ENCODE peak calls at places on chromosomes 4 and X, in four cellular contexts. One of them, this sample, is unnamed.

GRCh38 chr4:73487233-73487632 is 5.7 kb downstream of the AFM start:
- DNase-seq in HFFc6: no peak
- DNase-seq in OCI-M1: no peak
- DNase-seq in suprapubic skin: no peak
- DNase-seq in this sample: no peak

GRCh38 chrX:915427-916234 is 285.0 kb downstream of the SHOX start:
- DNase-seq in HFFc6: no peak
- DNase-seq in OCI-M1: no peak
- DNase-seq in suprapubic skin: no peak
- DNase-seq in this sample: no peak

GRCh38 chr4:6250235-6250983 is 19.2 kb upstream of the WFS1 start:
- DNase-seq in HFFc6: peak
- DNase-seq in OCI-M1: peak
- DNase-seq in suprapubic skin: no peak
- DNase-seq in this sample: peak

GRCh38 chrX:10254746-10255145 is 98.0 kb downstream of the CLCN4 start:
- DNase-seq in HFFc6: no peak
- DNase-seq in OCI-M1: peak
- DNase-seq in suprapubic skin: no peak
- DNase-seq in this sample: no peak

GRCh38 chr4:104879367-104879766 is 267.3 kb upstream of the TET2 start:
- DNase-seq in HFFc6: no peak
- DNase-seq in OCI-M1: peak
- DNase-seq in suprapubic skin: no peak
- DNase-seq in this sample: no peak

GRCh38 chr4:77031544-77031943 is 44.2 kb downstream of the CCNI start:
- DNase-seq in HFFc6: no peak
- DNase-seq in OCI-M1: no peak
- DNase-seq in suprapubic skin: no peak
- DNase-seq in this sample: no peak

GRCh38 chrX:154409222-154409871 is at the start of gene DNASE1L1:
- DNase-seq in HFFc6: peak
- DNase-seq in OCI-M1: peak
- DNase-seq in suprapubic skin: peak
- DNase-seq in this sample: peak

GRCh38 chr4:122992111-122992510 is 69.7 kb upstream of the NUDT6 start:
- DNase-seq in HFFc6: peak
- DNase-seq in OCI-M1: no peak
- DNase-seq in suprapubic skin: no peak
- DNase-seq in this sample: no peak

GRCh38 chrX:76454456-76454927 is 27.0 kb downstream of the MAGEE1 start:
- DNase-seq in HFFc6: peak
- DNase-seq in OCI-M1: peak
- DNase-seq in suprapubic skin: no peak
- DNase-seq in this sample: no peak

GRCh38 chr4:1683371-1683902 is 676 bp downstream of the FAM53A start:
- DNase-seq in HFFc6: peak
- DNase-seq in OCI-M1: peak
- DNase-seq in suprapubic skin: no peak
- DNase-seq in this sample: no peak

GRCh38 chr4:37760840-37761239 is 65.6 kb upstream of the PGM2 start:
- DNase-seq in HFFc6: no peak
- DNase-seq in OCI-M1: peak
- DNase-seq in suprapubic skin: no peak
- DNase-seq in this sample: no peak

GRCh38 chr4:83320548-83320947 is 14.1 kb downstream of the HPSE start:
- DNase-seq in HFFc6: peak
- DNase-seq in OCI-M1: peak
- DNase-seq in suprapubic skin: no peak
- DNase-seq in this sample: no peak

GRCh38 chr4:40130401-40131036 is 66.3 kb upstream of the RHOH start:
- DNase-seq in HFFc6: no peak
- DNase-seq in OCI-M1: no peak
- DNase-seq in suprapubic skin: no peak
- DNase-seq in this sample: no peak

GRCh38 chr4:172683016-172683415 is 485.6 kb upstream of the GALNT7 start:
- DNase-seq in HFFc6: no peak
- DNase-seq in OCI-M1: peak
- DNase-seq in suprapubic skin: no peak
- DNase-seq in this sample: no peak

GRCh38 chr4:159002950-159003349 is 99.9 kb upstream of the RAPGEF2 start:
- DNase-seq in HFFc6: no peak
- DNase-seq in OCI-M1: no peak
- DNase-seq in suprapubic skin: no peak
- DNase-seq in this sample: no peak

GRCh38 chrX:252421-253291 is 28.5 kb upstream of the PLCXD1 start:
- DNase-seq in HFFc6: no peak
- DNase-seq in OCI-M1: no peak
- DNase-seq in suprapubic skin: no peak
- DNase-seq in this sample: no peak